ENCODE peak calls at places on chromosomes 7 and 10, in four cellular contexts. I is psoas muscle; J is CD8-positive, alpha-beta T cell; R is CD4-positive, alpha-beta memory T cell. Q is an unnamed sample. For H3K4me1, the result is how much of the 10 kb centered on the place peaks cover.

GRCh38 chr7:2604608-2605174 is 27.1 kb upstream of the TTYH3 start:
- DNase-seq in R (no peak), I (no peak), J (no peak), Q (no peak)

GRCh38 chr7:155571581-155572345 is 25.4 kb upstream of the CNPY1 start:
- DNase-seq in J (no peak), I (no peak), R (no peak), Q (no peak)

GRCh38 chr10:101116754-101117153 is 14.3 kb upstream of the TLX1 start:
- DNase-seq in R (no peak), I (no peak), J (no peak), Q (no peak)

GRCh38 chr10:28652101-28652500 is 25.2 kb upstream of the BAMBI start:
- DNase-seq in I (no peak), J (no peak), R (no peak), Q (no peak)

GRCh38 chr10:35470535-35470934 is 134.2 kb downstream of the CCNY start:
- DNase-seq in I (no peak), R (no peak), J (no peak), Q (no peak)

GRCh38 chr7:23100697-23101096 is 4.9 kb upstream of the KLHL7 start:
- DNase-seq in R (no peak), J (no peak), I (no peak), Q (no peak)

GRCh38 chr7:12851142-12851541 is 163.7 kb downstream of the ARL4A start:
- DNase-seq in I (no peak), J (no peak), R (no peak), Q (no peak)

GRCh38 chr10:88987243-88987726 is 3.3 kb upstream of the FAS start:
- DNase-seq in R (no peak), I (no peak), J (no peak), Q (no peak)

GRCh38 chr7:107924841-107925490 is 34.0 kb downstream of the DLD start:
- DNase-seq in I (no peak), J (no peak), R (no peak), Q (no peak)

GRCh38 chr7:154817224-154817896 is 185.6 kb downstream of the PAXIP1 start:
- DNase-seq in R (no peak), J (no peak), I (no peak), Q (no peak)

GRCh38 chr7:38855867-38856266 is 53.1 kb downstream of the VPS41 start:
- DNase-seq in J (no peak), R (no peak), I (no peak), Q (no peak)

GRCh38 chr7:41134242-41134872 is 568.5 kb downstream of the INHBA start:
- DNase-seq in R (no peak), J (no peak), I (no peak), Q (no peak)

GRCh38 chr7:91239171-91239604 is 25.0 kb upstream of the FZD1 start:
- DNase-seq in I (no peak), R (no peak), J (no peak), Q (no peak)

GRCh38 chr7:15839415-15840100 is 153.1 kb upstream of the MEOX2 start:
- DNase-seq in R (no peak), I (peak), J (no peak), Q (no peak)

GRCh38 chr10:51260376-51260775 is 186.1 kb downstream of the PRKG1 start:
- DNase-seq in J (no peak), R (no peak), I (no peak), Q (no peak)

GRCh38 chr7:134813668-134814067 is 34.2 kb downstream of the CALD1 start:
- DNase-seq in I (no peak), R (no peak), J (no peak), Q (no peak)

GRCh38 chr7:21617916-21618390 is 75.1 kb downstream of the DNAH11 start:
- DNase-seq in J (no peak), I (peak), R (no peak), Q (no peak)

GRCh38 chr7:4803397-4804241 is 28.2 kb downstream of the AP5Z1 start:
- DNase-seq in I (no peak), J (no peak), R (no peak), Q (no peak)

GRCh38 chr7:108598858-108599257 is 29.2 kb downstream of the DNAJB9 start:
- DNase-seq in R (no peak), J (no peak), I (no peak), Q (no peak)

GRCh38 chr10:59463909-59464308 is 101.6 kb upstream of the FAM13C start:
- DNase-seq in R (no peak), J (no peak), I (no peak), Q (no peak)

GRCh38 chr7:82605247-82605864 is 161.8 kb upstream of the CACNA2D1 start:
- DNase-seq in R (no peak), I (no peak), J (no peak), Q (no peak)

GRCh38 chr7:75928600-75928939 is 13.6 kb downstream of the POR start:
- DNase-seq in R (no peak), I (no peak), J (no peak), Q (peak)

GRCh38 chr7:159015081-159015893 is 129.4 kb downstream of the VIPR2 start:
- DNase-seq in J (no peak), I (peak), R (no peak), Q (no peak)

GRCh38 chr10:35416628-35417625 is 80.6 kb downstream of the CCNY start:
- DNase-seq in J (no peak), I (no peak), R (no peak), Q (no peak)

GRCh38 chr7:64802699-64803098 is 8.5 kb downstream of the ZNF138 start:
- DNase-seq in I (no peak), R (no peak), J (no peak), Q (no peak)

GRCh38 chr7:23247602-23248335 is 1.2 kb downstream of the GPNMB start:
- DNase-seq in I (peak), J (no peak), R (no peak), Q (no peak)

GRCh38 chr10:15660990-15661389 is 58.7 kb downstream of the ITGA8 start:
- DNase-seq in I (no peak), J (no peak), R (no peak), Q (no peak)

GRCh38 chr10:62264702-62265436 is 3.8 kb downstream of the RTKN2 start:
- DNase-seq in J (no peak), R (no peak), I (no peak), Q (no peak)

DNA sequence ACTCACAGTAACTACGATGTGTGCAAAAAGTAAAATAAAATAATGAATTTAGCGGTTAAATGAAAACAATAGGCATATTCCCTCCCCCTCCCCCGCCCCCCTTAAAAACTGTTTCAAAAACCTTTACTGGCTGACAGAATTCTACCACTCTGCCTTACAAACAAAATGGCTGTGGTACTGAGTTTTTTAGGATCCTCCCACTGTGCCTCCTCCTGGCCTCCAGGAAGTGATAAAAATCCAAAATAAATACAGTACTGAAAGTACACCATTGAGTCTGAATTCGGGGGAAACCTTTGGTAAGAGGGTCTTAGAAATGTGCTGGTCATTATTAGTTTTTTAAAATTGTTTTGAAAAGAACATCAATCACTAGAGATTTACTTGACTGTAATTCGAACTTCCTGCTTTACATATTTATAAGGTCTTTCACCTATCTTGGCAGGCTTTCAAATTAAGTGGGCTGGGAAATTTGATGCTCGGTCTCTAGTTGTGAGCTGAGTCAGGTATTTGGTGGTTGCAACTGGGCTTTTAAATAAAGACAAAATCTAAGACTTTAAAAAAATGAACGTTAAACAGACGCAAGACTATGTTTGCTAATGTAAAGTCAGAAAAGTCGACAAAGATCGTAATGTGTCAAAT is 32.5 kb upstream of the EPC1 start:
- DNase-seq in J (no peak), I (no peak), R (peak), Q (peak)
- H3K4me3 ChIP-seq in J (peak), I (peak), R (peak), Q (peak)

GRCh38 chr10:116457480-116457879 is 29.8 kb downstream of the PNLIPRP3 start:
- DNase-seq in I (no peak), R (no peak), J (no peak), Q (no peak)
- H3K4me1 ChIP-seq in I (under half), R (under half), J (under half), Q (under half)

DNA sequence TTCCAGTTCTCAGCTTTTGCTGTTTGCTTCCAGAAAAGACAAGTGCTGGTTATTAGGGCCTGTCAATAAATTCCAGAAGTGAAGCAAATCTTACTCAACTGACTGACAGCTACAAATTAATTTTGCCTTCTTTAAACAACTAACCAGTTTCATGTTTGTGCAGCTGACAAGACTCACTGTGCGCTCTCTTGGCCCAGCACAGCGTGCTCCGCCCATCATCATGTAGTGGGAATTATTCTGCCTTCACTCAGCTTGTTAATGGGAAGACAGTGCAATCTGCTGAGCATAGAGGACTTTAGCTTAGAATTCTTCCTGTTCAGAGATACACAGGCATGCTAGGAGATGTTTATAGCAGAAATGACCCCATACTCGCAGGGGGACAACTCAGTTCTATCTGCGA is 808.9 kb downstream of the CCSER2 start:
- DNase-seq in J (no peak), R (no peak), I (no peak), Q (no peak)
- H3K4me3 ChIP-seq in J (no peak), R (no peak), I (no peak), Q (no peak)

GRCh38 chr10:30813872-30814471 is 184.4 kb upstream of the LYZL2 start:
- DNase-seq in I (no peak), R (no peak), J (no peak), Q (no peak)
- H3K4me1 ChIP-seq in I (under half), R (under half), J (under half), Q (under half)

GRCh38 chr10:79476645-79477044 is 31.2 kb upstream of the ZCCHC24 start:
- DNase-seq in I (no peak), J (no peak), R (no peak), Q (no peak)
- H3K4me3 ChIP-seq in I (no peak), J (no peak), R (no peak), Q (no peak)

Q was measured in CD4-positive, CD25-positive, alpha-beta regulatory T cell.